ENCODE peak calls at places on chromosome 7, in six cellular contexts. One of them, this sample, is unnamed.

GRCh38 chr7:69833964-69834363 is 235.7 kb downstream of the AUTS2 start:
- DNase-seq in GM12878: no peak
- DNase-seq in WTC11: no peak
- DNase-seq in A549: no peak
- DNase-seq in H1: no peak
- DNase-seq in endothelial cell of umbilical vein: no peak
- DNase-seq in this sample: no peak

GRCh38 chr7:133978502-133979295 is 148.4 kb upstream of the LRGUK start:
- DNase-seq in WTC11: no peak
- DNase-seq in GM12878: no peak
- DNase-seq in H1: no peak
- DNase-seq in A549: no peak
- DNase-seq in endothelial cell of umbilical vein: peak
- DNase-seq in this sample: no peak

GRCh38 chr7:159031750-159032149 is 112.9 kb downstream of the VIPR2 start:
- DNase-seq in A549: no peak
- DNase-seq in endothelial cell of umbilical vein: no peak
- DNase-seq in H1: no peak
- DNase-seq in WTC11: no peak
- DNase-seq in GM12878: no peak
- DNase-seq in this sample: no peak

GRCh38 chr7:27105161-27106122 is 3.0 kb upstream of the HOXA2 start:
- DNase-seq in endothelial cell of umbilical vein: peak
- DNase-seq in H1: no peak
- DNase-seq in A549: no peak
- DNase-seq in WTC11: no peak
- DNase-seq in GM12878: no peak
- DNase-seq in this sample: no peak

GRCh38 chr7:130650616-130651015 is 17.9 kb downstream of the COPG2 start:
- DNase-seq in WTC11: no peak
- DNase-seq in H1: no peak
- DNase-seq in A549: no peak
- DNase-seq in endothelial cell of umbilical vein: no peak
- DNase-seq in GM12878: no peak
- DNase-seq in this sample: no peak

GRCh38 chr7:142125576-142125975 is 14.1 kb downstream of the MGAM2 start:
- DNase-seq in endothelial cell of umbilical vein: no peak
- DNase-seq in A549: no peak
- DNase-seq in GM12878: no peak
- DNase-seq in H1: no peak
- DNase-seq in WTC11: no peak
- DNase-seq in this sample: no peak

GRCh38 chr7:29292886-29293658 is 98.5 kb downstream of the CHN2 start:
- DNase-seq in A549: no peak
- DNase-seq in endothelial cell of umbilical vein: no peak
- DNase-seq in GM12878: no peak
- DNase-seq in WTC11: no peak
- DNase-seq in H1: no peak
- DNase-seq in this sample: no peak

GRCh38 chr7:131110294-131111080 is 217.2 kb upstream of the MKLN1 start:
- DNase-seq in GM12878: no peak
- DNase-seq in endothelial cell of umbilical vein: peak
- DNase-seq in H1: no peak
- DNase-seq in A549: no peak
- DNase-seq in WTC11: no peak
- DNase-seq in this sample: peak

GRCh38 chr7:114759347-114760062 is 162.4 kb upstream of the MDFIC start:
- DNase-seq in H1: no peak
- DNase-seq in endothelial cell of umbilical vein: no peak
- DNase-seq in WTC11: no peak
- DNase-seq in GM12878: no peak
- DNase-seq in A549: no peak
- DNase-seq in this sample: no peak

GRCh38 chr7:98418636-98419315 is 17.9 kb upstream of the BAIAP2L1 start:
- DNase-seq in WTC11: no peak
- DNase-seq in GM12878: no peak
- DNase-seq in endothelial cell of umbilical vein: peak
- DNase-seq in A549: peak
- DNase-seq in H1: no peak
- DNase-seq in this sample: peak

GRCh38 chr7:120838281-120838682 is 19.7 kb downstream of the TSPAN12 start:
- DNase-seq in GM12878: peak
- DNase-seq in A549: no peak
- DNase-seq in endothelial cell of umbilical vein: peak
- DNase-seq in H1: no peak
- DNase-seq in WTC11: no peak
- DNase-seq in this sample: no peak

GRCh38 chr7:124843336-124843735 is 77.7 kb upstream of the GPR37 start:
- DNase-seq in WTC11: no peak
- DNase-seq in endothelial cell of umbilical vein: peak
- DNase-seq in H1: no peak
- DNase-seq in A549: no peak
- DNase-seq in GM12878: no peak
- DNase-seq in this sample: peak

GRCh38 chr7:4479367-4480039 is 202.6 kb upstream of the FOXK1 start:
- DNase-seq in endothelial cell of umbilical vein: peak
- DNase-seq in A549: peak
- DNase-seq in H1: peak
- DNase-seq in GM12878: no peak
- DNase-seq in WTC11: peak
- DNase-seq in this sample: peak
- TF ChIP-seq CTCF in endothelial cell of umbilical vein: peak
- TF ChIP-seq CTCF in A549: peak
- TF ChIP-seq CTCF in H1: peak
- TF ChIP-seq CTCF in GM12878: peak
- TF ChIP-seq CTCF in WTC11: peak
- TF ChIP-seq CTCF in this sample: peak

GRCh38 chr7:84780158-84781124 is 406.4 kb downstream of the SEMA3D start:
- DNase-seq in WTC11: no peak
- DNase-seq in GM12878: no peak
- DNase-seq in H1: no peak
- DNase-seq in A549: no peak
- DNase-seq in endothelial cell of umbilical vein: no peak
- DNase-seq in this sample: no peak
- TF ChIP-seq MAX in WTC11: no peak
- TF ChIP-seq MAX in GM12878: no peak
- TF ChIP-seq MAX in H1: no peak
- TF ChIP-seq MAX in A549: no peak
- TF ChIP-seq MAX in endothelial cell of umbilical vein: no peak
- TF ChIP-seq MAX in this sample: no peak

DNA sequence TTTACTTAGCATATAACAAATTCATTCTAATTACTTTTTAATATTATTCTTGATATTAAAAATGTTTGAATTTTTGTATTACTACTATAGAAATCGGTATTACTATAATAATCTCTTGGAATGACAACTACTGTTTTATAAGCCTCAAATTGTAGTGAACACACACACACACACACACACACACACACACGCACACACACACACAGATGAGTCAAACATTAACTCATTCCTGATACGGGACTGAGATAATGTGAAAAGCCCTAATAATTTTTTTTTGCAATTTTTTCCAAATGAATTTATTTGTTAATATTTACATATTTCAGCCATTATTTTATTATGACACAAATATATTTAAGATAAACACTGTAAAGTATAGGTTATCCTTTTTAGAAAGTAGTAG is 951.2 kb upstream of the PHF14 start:
- DNase-seq in H1: no peak
- DNase-seq in endothelial cell of umbilical vein: no peak
- DNase-seq in WTC11: no peak
- DNase-seq in GM12878: no peak
- DNase-seq in A549: no peak
- DNase-seq in this sample: no peak
- TF ChIP-seq CTCF in H1: no peak
- TF ChIP-seq CTCF in endothelial cell of umbilical vein: no peak
- TF ChIP-seq CTCF in WTC11: no peak
- TF ChIP-seq CTCF in GM12878: no peak
- TF ChIP-seq CTCF in A549: no peak
- TF ChIP-seq CTCF in this sample: no peak

GRCh38 chr7:155570171-155570958 is 24.0 kb upstream of the CNPY1 start:
- DNase-seq in H1: no peak
- DNase-seq in WTC11: no peak
- DNase-seq in A549: no peak
- DNase-seq in GM12878: no peak
- DNase-seq in endothelial cell of umbilical vein: no peak
- DNase-seq in this sample: no peak

GRCh38 chr7:155574556-155574955 is 28.2 kb upstream of the CNPY1 start:
- DNase-seq in A549: no peak
- DNase-seq in H1: no peak
- DNase-seq in GM12878: no peak
- DNase-seq in endothelial cell of umbilical vein: no peak
- DNase-seq in WTC11: no peak
- DNase-seq in this sample: no peak

GRCh38 chr7:155569681-155570080 is 23.3 kb upstream of the CNPY1 start:
- DNase-seq in A549: no peak
- DNase-seq in GM12878: no peak
- DNase-seq in H1: no peak
- DNase-seq in WTC11: no peak
- DNase-seq in endothelial cell of umbilical vein: no peak
- DNase-seq in this sample: no peak

GRCh38 chr7:155570991-155571390 is 24.6 kb upstream of the CNPY1 start:
- DNase-seq in endothelial cell of umbilical vein: no peak
- DNase-seq in A549: no peak
- DNase-seq in GM12878: no peak
- DNase-seq in H1: no peak
- DNase-seq in WTC11: no peak
- DNase-seq in this sample: no peak

DNA sequence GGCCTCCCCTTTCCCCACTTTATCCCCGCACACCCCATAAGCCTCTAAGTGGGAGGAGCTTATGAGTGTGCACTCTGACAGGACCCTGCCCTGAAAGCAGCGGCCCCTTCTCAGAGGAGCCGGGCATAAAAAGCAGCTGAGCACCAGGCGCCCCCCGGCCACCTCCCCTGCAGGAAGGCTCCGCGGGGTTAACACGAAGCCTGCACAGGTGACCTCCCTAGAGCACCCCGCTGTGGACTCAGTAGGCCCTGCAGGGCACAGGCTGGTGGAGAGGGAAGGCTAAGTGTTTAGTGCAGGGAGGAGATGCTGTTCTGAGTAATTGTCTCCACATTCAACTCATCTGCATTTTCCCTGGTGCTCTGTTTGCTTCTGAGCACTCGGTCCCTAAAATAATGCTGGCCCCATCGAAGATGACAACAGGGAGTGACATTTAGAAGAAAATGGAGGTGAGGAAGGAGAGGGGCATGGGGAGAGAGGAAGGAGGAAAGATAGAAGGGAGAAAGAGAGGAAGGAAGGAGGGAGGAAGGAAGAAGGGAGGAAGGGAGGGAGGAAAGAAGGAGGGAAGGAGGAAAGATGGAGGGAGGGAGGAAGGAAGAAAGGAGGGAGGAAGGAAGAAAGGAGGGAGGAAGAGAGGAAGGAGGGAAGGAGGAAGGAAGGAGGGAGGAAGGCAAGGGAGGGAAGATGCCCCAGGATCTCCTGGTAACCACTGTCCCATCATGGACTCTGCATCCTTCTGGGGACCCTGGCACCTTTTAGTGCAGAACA is 25.4 kb upstream of the CNPY1 start:
- DNase-seq in endothelial cell of umbilical vein: no peak
- DNase-seq in GM12878: no peak
- DNase-seq in H1: no peak
- DNase-seq in A549: no peak
- DNase-seq in WTC11: no peak
- DNase-seq in this sample: no peak
- TF ChIP-seq MAX in endothelial cell of umbilical vein: no peak
- TF ChIP-seq MAX in GM12878: no peak
- TF ChIP-seq MAX in H1: no peak
- TF ChIP-seq MAX in A549: no peak
- TF ChIP-seq MAX in WTC11: no peak
- TF ChIP-seq MAX in this sample: no peak

GRCh38 chr7:12683678-12684077 is 3.8 kb upstream of the ARL4A start:
- DNase-seq in endothelial cell of umbilical vein: peak
- DNase-seq in GM12878: no peak
- DNase-seq in A549: peak
- DNase-seq in H1: no peak
- DNase-seq in WTC11: no peak
- DNase-seq in this sample: peak
- TF ChIP-seq CTCF in endothelial cell of umbilical vein: peak
- TF ChIP-seq CTCF in GM12878: no peak
- TF ChIP-seq CTCF in A549: peak
- TF ChIP-seq CTCF in H1: no peak
- TF ChIP-seq CTCF in WTC11: no peak
- TF ChIP-seq CTCF in this sample: peak

GRCh38 chr7:5711419-5711818 is 70.0 kb downstream of the RNF216 start:
- DNase-seq in WTC11: no peak
- DNase-seq in endothelial cell of umbilical vein: no peak
- DNase-seq in GM12878: no peak
- DNase-seq in H1: no peak
- DNase-seq in A549: no peak
- DNase-seq in this sample: no peak
- TF ChIP-seq MAX in WTC11: no peak
- TF ChIP-seq MAX in endothelial cell of umbilical vein: no peak
- TF ChIP-seq MAX in GM12878: no peak
- TF ChIP-seq MAX in H1: no peak
- TF ChIP-seq MAX in A549: no peak
- TF ChIP-seq MAX in this sample: no peak

GRCh38 chr7:149868638-149869290 is 5.0 kb upstream of the ATP6V0E2 start:
- DNase-seq in A549: no peak
- DNase-seq in GM12878: no peak
- DNase-seq in WTC11: no peak
- DNase-seq in H1: no peak
- DNase-seq in endothelial cell of umbilical vein: no peak
- DNase-seq in this sample: no peak
- TF ChIP-seq CTCF in A549: no peak
- TF ChIP-seq CTCF in GM12878: no peak
- TF ChIP-seq CTCF in WTC11: no peak
- TF ChIP-seq CTCF in H1: no peak
- TF ChIP-seq CTCF in endothelial cell of umbilical vein: no peak
- TF ChIP-seq CTCF in this sample: no peak

GRCh38 chr7:132141109-132141508 is 435.2 kb downstream of the PLXNA4 start:
- DNase-seq in H1: no peak
- DNase-seq in endothelial cell of umbilical vein: no peak
- DNase-seq in WTC11: no peak
- DNase-seq in A549: no peak
- DNase-seq in GM12878: no peak
- DNase-seq in this sample: no peak
- TF ChIP-seq MAX in H1: no peak
- TF ChIP-seq MAX in endothelial cell of umbilical vein: no peak
- TF ChIP-seq MAX in WTC11: no peak
- TF ChIP-seq MAX in A549: no peak
- TF ChIP-seq MAX in GM12878: no peak
- TF ChIP-seq MAX in this sample: no peak

GRCh38 chr7:101941481-101942383 is 124.3 kb downstream of the CUX1 start:
- DNase-seq in endothelial cell of umbilical vein: peak
- DNase-seq in GM12878: no peak
- DNase-seq in H1: no peak
- DNase-seq in A549: peak
- DNase-seq in WTC11: no peak
- DNase-seq in this sample: no peak
- TF ChIP-seq CTCF in endothelial cell of umbilical vein: no peak
- TF ChIP-seq CTCF in GM12878: no peak
- TF ChIP-seq CTCF in H1: no peak
- TF ChIP-seq CTCF in A549: no peak
- TF ChIP-seq CTCF in WTC11: no peak
- TF ChIP-seq CTCF in this sample: no peak

This sample was measured in NB4.